ENCODE peak calls at places on chromosome 7, in nine cellular contexts. P is fibroblast of the aortic adventitia, I is AG10803, L is cardiac muscle cell, W is lower leg skin, Z is AG04449, S is uterus, X is fibroblast of lung, F is AG09309. C is an unnamed sample.

GRCh38 chr7:152894295-152895170 is 135.0 kb downstream of the ACTR3B start:
- DNase-seq in P (peak), F (no peak), I (no peak), S (no peak), W (peak), X (no peak), L (peak), Z (no peak), C (no peak)

GRCh38 chr7:3230908-3231307 is 70.1 kb upstream of the SDK1 start:
- DNase-seq in I (no peak), W (no peak), Z (no peak), P (no peak), X (no peak), S (no peak), F (no peak), L (no peak), C (no peak)

GRCh38 chr7:88668591-88668990 is 90.9 kb upstream of the ZNF804B start:
- DNase-seq in X (no peak), I (no peak), F (no peak), Z (no peak), S (no peak), W (no peak), L (no peak), P (no peak), C (no peak)

GRCh38 chr7:44982535-44982923 is 3.7 kb upstream of the MYO1G start:
- DNase-seq in S (no peak), W (no peak), F (no peak), L (no peak), P (no peak), I (no peak), Z (no peak), X (no peak), C (no peak)

GRCh38 chr7:70779321-70779720 is 352.6 kb upstream of the GALNT17 start:
- DNase-seq in L (no peak), X (no peak), I (no peak), P (no peak), S (no peak), W (no peak), Z (no peak), F (no peak), C (no peak)

GRCh38 chr7:16590424-16590823 is 55.1 kb downstream of the ANKMY2 start:
- DNase-seq in Z (no peak), P (no peak), I (no peak), F (no peak), L (no peak), X (no peak), S (no peak), W (no peak), C (no peak)

GRCh38 chr7:36127075-36127740 is 25.8 kb upstream of the EEPD1 start:
- DNase-seq in F (no peak), W (no peak), I (no peak), S (no peak), L (no peak), X (no peak), Z (no peak), P (no peak), C (no peak)

GRCh38 chr7:157016352-157017041 is 6.0 kb upstream of the MNX1 start:
- DNase-seq in I (no peak), W (peak), X (no peak), S (no peak), L (no peak), F (no peak), P (no peak), Z (no peak), C (no peak)

GRCh38 chr7:124856299-124856888 is 73.2 kb downstream of the POT1 start:
- DNase-seq in F (peak), S (no peak), Z (no peak), P (peak), I (peak), L (peak), W (no peak), X (peak), C (peak)

GRCh38 chr7:42914009-42914725 is 2.3 kb upstream of the C7orf25 start:
- DNase-seq in F (peak), L (peak), X (peak), W (no peak), Z (no peak), P (peak), I (peak), S (no peak), C (peak)

GRCh38 chr7:151017953-151018420 is 6.3 kb downstream of the ATG9B start:
- DNase-seq in W (peak), X (peak), S (peak), Z (no peak), P (no peak), L (peak), F (no peak), I (peak), C (no peak)

GRCh38 chr7:107744345-107744750 is 406 bp downstream of the CBLL1 start:
- DNase-seq in W (no peak), X (no peak), P (no peak), S (no peak), Z (no peak), I (no peak), F (no peak), L (no peak), C (no peak)

GRCh38 chr7:112266595-112267270 is 60.2 kb downstream of the ZNF277 start:
- DNase-seq in Z (no peak), W (no peak), L (peak), S (no peak), X (peak), P (peak), F (peak), I (peak), C (no peak)

GRCh38 chr7:73707045-73707631 is 12.3 kb downstream of the STX1A start:
- DNase-seq in X (no peak), S (no peak), W (peak), Z (no peak), F (no peak), I (no peak), P (no peak), L (no peak), C (no peak)

GRCh38 chr7:69208848-69209247 is 389.4 kb upstream of the AUTS2 start:
- DNase-seq in L (no peak), Z (no peak), X (no peak), S (no peak), P (no peak), I (no peak), W (no peak), F (no peak), C (no peak)

GRCh38 chr7:32428546-32428945 is 61.6 kb downstream of the LSM5 start:
- DNase-seq in Z (no peak), S (no peak), W (no peak), P (no peak), L (no peak), I (no peak), F (no peak), X (no peak), C (no peak)

GRCh38 chr7:94907420-94908203 is at the start of gene PPP1R9A:
- DNase-seq in Z (no peak), F (no peak), P (no peak), L (peak), I (no peak), X (peak), W (no peak), S (peak), C (no peak)

GRCh38 chr7:22723171-22723601 is 3.8 kb upstream of the IL6 start:
- DNase-seq in I (peak), P (peak), L (peak), X (peak), W (peak), Z (no peak), F (no peak), S (peak), C (no peak)

GRCh38 chr7:47482013-47482761 is 99.7 kb downstream of the TNS3 start:
- DNase-seq in L (peak), I (peak), W (no peak), P (peak), S (no peak), Z (peak), X (peak), F (peak), C (peak)

GRCh38 chr7:47778153-47778661 is 170.1 kb downstream of the PKD1L1 start:
- DNase-seq in Z (no peak), X (peak), P (no peak), L (no peak), I (no peak), S (no peak), F (no peak), W (no peak), C (no peak)

DNA sequence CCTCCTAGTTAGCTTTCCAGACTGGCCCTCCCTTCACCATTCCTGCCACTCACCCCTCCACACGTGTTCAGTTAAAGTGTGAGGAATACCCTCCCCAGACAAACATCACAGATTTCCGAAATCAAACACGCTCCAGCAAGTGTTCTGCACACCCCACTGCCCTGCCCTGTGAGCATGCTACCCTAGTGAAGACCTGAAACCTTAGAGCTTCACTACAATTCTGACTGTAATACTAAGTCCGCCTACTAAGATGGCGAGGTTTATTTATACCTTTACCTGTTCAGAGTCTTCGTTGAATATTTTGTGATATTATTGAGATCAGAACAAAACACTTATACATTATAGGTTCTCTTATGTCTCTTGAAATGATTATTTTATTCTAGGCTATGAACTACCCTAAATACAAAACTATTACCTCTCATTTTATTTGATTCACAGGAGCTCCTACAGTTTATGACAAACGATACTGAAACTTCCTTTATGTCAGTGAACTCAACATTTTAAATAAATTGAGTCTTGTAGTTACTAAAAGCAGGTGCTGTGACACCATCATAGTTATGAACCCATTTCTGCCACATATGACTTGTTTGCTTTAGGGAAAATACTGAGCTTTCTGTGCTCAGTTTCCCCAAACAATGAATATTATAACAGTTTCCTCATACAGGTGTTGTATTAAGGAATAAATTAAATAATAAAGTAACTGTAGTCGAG is 8.6 kb downstream of the SCIN start:
- DNase-seq in Z (no peak), F (no peak), S (no peak), X (no peak), I (no peak), L (no peak), P (no peak), W (no peak), C (no peak)
- H3K4me3 ChIP-seq in Z (no peak), F (no peak), S (no peak), X (no peak), I (no peak), L (no peak), P (no peak), W (no peak), C (no peak)

GRCh38 chr7:1058821-1059199 is 14.5 kb downstream of the GPR146 start:
- DNase-seq in S (no peak), W (peak), F (no peak), I (peak), X (no peak), P (no peak), Z (no peak), L (no peak), C (no peak)

GRCh38 chr7:1060315-1061080 is 16.2 kb downstream of the GPR146 start:
- DNase-seq in I (peak), Z (no peak), L (no peak), X (no peak), F (no peak), S (no peak), P (no peak), W (peak), C (no peak)

GRCh38 chr7:1061180-1061579 is 16.8 kb downstream of the GPR146 start:
- DNase-seq in F (no peak), L (no peak), Z (no peak), X (no peak), W (no peak), P (no peak), I (no peak), S (no peak), C (no peak)

GRCh38 chr7:1058311-1058710 is 14.0 kb downstream of the GPR146 start:
- DNase-seq in W (no peak), I (no peak), F (no peak), X (no peak), L (no peak), S (no peak), Z (no peak), P (no peak), C (no peak)

GRCh38 chr7:1059200-1060091 is 15.1 kb downstream of the GPR146 start:
- DNase-seq in S (no peak), Z (no peak), I (no peak), X (no peak), W (peak), P (no peak), L (peak), F (no peak), C (no peak)
- H3K4me3 ChIP-seq in S (no peak), Z (no peak), I (no peak), X (no peak), W (no peak), P (no peak), L (no peak), F (no peak), C (no peak)

GRCh38 chr7:99410635-99411034 is 1.9 kb downstream of the BUD31 start:
- DNase-seq in F (no peak), S (no peak), L (no peak), X (no peak), I (no peak), P (no peak), W (no peak), Z (no peak), C (no peak)
- H3K4me3 ChIP-seq in F (no peak), S (no peak), L (no peak), X (no peak), I (no peak), P (peak), W (no peak), Z (no peak), C (no peak)

GRCh38 chr7:24884401-24884800 is 95.6 kb downstream of the OSBPL3 start:
- DNase-seq in S (no peak), I (no peak), L (no peak), X (no peak), Z (no peak), P (no peak), W (no peak), F (no peak), C (no peak)

GRCh38 chr7:24885305-24885704 is 94.7 kb downstream of the OSBPL3 start:
- DNase-seq in X (no peak), S (no peak), L (no peak), W (no peak), F (no peak), P (no peak), Z (no peak), I (no peak), C (no peak)

GRCh38 chr7:24881622-24882021 is 98.4 kb downstream of the OSBPL3 start:
- DNase-seq in L (no peak), I (no peak), W (no peak), X (no peak), P (no peak), Z (no peak), F (no peak), S (no peak), C (no peak)

GRCh38 chr7:24882989-24883631 is 96.9 kb downstream of the OSBPL3 start:
- DNase-seq in W (no peak), Z (peak), P (peak), F (peak), X (peak), L (peak), I (peak), S (no peak), C (peak)

DNA sequence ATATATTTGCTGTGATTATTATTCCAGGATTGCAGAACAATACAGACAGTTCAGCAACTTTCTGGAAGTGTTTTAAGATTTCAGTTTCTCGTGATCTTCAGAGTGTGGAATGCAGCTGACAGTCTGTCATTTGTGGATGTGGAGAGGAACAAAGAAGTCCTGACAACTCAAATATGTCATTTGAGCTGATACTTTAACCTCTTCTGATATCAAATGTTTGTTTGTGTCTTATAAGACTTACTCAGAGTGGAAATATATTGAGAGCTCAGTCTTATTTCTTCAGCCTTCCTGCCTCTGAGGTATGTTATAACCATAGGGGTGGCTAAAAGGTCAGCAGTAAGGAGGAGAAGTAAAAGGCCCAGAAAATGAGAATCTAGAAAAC is 96.4 kb downstream of the OSBPL3 start:
- DNase-seq in I (no peak), P (no peak), Z (no peak), X (peak), S (no peak), F (no peak), W (no peak), L (no peak), C (no peak)
- H3K4me3 ChIP-seq in I (no peak), P (no peak), Z (no peak), X (no peak), S (no peak), F (no peak), W (no peak), L (no peak), C (no peak)

GRCh38 chr7:30755384-30756154 is 3.6 kb downstream of the INMT start:
- DNase-seq in I (peak), X (peak), L (peak), S (peak), P (peak), F (no peak), Z (no peak), W (no peak), C (no peak)

GRCh38 chr7:30752979-30753378 is 1.0 kb downstream of the INMT start:
- DNase-seq in Z (no peak), W (no peak), I (peak), F (no peak), S (peak), X (peak), L (peak), P (peak), C (no peak)

GRCh38 chr7:30752484-30752883 is 549 bp downstream of the INMT start:
- DNase-seq in F (no peak), W (no peak), I (no peak), P (no peak), Z (no peak), L (no peak), S (no peak), X (no peak), C (no peak)

GRCh38 chr7:30751696-30752273 is at the start of gene INMT:
- DNase-seq in F (no peak), P (no peak), S (no peak), W (no peak), L (peak), Z (no peak), X (no peak), I (no peak), C (no peak)

DNA sequence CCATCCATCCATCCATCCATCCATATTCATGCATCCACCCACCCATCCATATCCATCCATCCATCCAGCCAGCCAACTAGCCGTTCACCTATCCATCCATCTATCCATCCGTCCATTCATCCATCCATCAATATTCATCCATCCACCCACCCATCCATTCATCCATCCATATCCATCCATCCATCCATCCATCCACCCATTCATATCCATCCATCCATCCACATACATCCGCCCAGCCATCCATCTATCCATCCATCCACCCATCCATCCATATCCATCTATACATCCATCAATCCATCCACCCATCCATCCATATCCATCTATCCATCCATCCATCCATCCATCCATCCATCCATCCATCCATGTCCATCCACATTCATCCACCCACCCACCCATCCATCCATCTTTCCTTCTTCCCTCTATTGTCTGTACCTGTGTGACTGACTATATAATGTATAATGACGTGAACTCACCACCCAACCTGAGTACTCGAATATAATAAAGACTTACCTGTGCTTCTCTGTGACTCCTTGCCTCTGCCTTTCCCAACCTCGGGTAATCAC is 2.5 kb downstream of the INMT start:
- DNase-seq in X (no peak), L (no peak), P (no peak), S (no peak), W (no peak), I (no peak), Z (no peak), F (no peak), C (no peak)
- H3K4me3 ChIP-seq in X (no peak), L (no peak), P (no peak), S (no peak), W (no peak), I (no peak), Z (no peak), F (no peak), C (no peak)

DNA sequence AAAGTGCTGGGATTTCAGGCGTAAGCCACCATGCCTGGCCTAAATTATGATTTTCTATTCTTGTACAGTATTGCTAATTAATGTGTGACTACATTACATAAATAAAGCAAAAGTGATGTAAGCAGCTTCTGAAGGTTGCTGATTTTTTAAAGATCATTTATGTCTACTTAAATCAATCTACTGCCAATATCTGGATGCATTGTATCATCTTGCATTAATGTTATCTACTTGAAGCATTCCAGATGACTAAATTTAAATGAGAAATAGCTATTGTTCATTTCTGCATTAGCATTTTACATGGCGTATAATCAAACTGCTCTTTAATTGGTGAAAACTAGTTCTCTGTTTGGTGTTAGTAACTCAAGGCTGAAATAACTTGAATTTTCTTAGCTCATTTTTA is 37.1 kb upstream of the HIBADH start:
- DNase-seq in F (no peak), P (no peak), L (no peak), Z (no peak), S (no peak), X (no peak), W (no peak), I (no peak), C (no peak)
- H3K4me3 ChIP-seq in F (no peak), P (no peak), L (no peak), Z (no peak), S (no peak), X (no peak), W (no peak), I (no peak), C (no peak)

GRCh38 chr7:133702078-133702477 is 425.1 kb upstream of the LRGUK start:
- DNase-seq in F (no peak), P (no peak), L (no peak), Z (no peak), S (no peak), I (no peak), X (no peak), W (no peak), C (no peak)

GRCh38 chr7:133704436-133704835 is 422.7 kb upstream of the LRGUK start:
- DNase-seq in F (no peak), X (peak), W (no peak), I (no peak), Z (no peak), S (no peak), P (no peak), L (no peak), C (no peak)

GRCh38 chr7:133705596-133705995 is 421.5 kb upstream of the LRGUK start:
- DNase-seq in I (peak), W (no peak), Z (no peak), F (peak), S (no peak), L (peak), P (peak), X (peak), C (no peak)

GRCh38 chr7:133703547-133703946 is 423.6 kb upstream of the LRGUK start:
- DNase-seq in I (peak), P (peak), W (no peak), X (peak), L (peak), F (peak), S (no peak), Z (peak), C (peak)

GRCh38 chr7:133702903-133703302 is 424.2 kb upstream of the LRGUK start:
- DNase-seq in L (no peak), X (no peak), S (no peak), Z (no peak), P (no peak), I (no peak), W (no peak), F (no peak), C (no peak)
- H3K4me3 ChIP-seq in L (no peak), X (no peak), S (no peak), Z (no peak), P (no peak), I (no peak), W (no peak), F (no peak), C (no peak)